ENCODE peak calls at places on chromosome 19, in seven cellular contexts. G is CD4-positive, alpha-beta T cell; W is Peyer's patch; M is tibial nerve; U is stomach; O is AG04450; K is left ventricle myocardium inferior. T is an unnamed sample.

GRCh38 chr19:53511933-53512374 is 26.0 kb upstream of the ZNF331 start:
- DNase-seq in G (peak), O (peak), M (peak), W (peak), K (peak), U (peak), T (no peak)

GRCh38 chr19:42497492-42498226 is 30.6 kb downstream of the CEACAM1 start:
- DNase-seq in M (no peak), W (no peak), O (no peak), U (peak), K (no peak), G (no peak), T (no peak)

GRCh38 chr19:14507704-14508246 is 10.4 kb downstream of the DNAJB1 start:
- DNase-seq in M (no peak), U (no peak), G (no peak), O (no peak), W (no peak), K (no peak), T (no peak)

GRCh38 chr19:13492128-13492527 is 14.2 kb downstream of the CACNA1A start:
- DNase-seq in G (no peak), K (no peak), U (no peak), M (no peak), O (peak), W (no peak), T (no peak)

GRCh38 chr19:34480971-34481821 is at the start of gene WTIP:
- DNase-seq in K (peak), O (peak), U (peak), M (peak), G (no peak), W (no peak), T (no peak)

GRCh38 chr19:45887311-45887710 is 1.4 kb upstream of the IRF2BP1 start:
- DNase-seq in U (no peak), K (no peak), M (no peak), W (no peak), G (no peak), O (no peak), T (no peak)

GRCh38 chr19:18587561-18587960 is 1.0 kb upstream of the REX1BD start:
- DNase-seq in K (no peak), U (no peak), O (no peak), G (no peak), M (no peak), W (no peak), T (no peak)

GRCh38 chr19:56829586-56829985 is 10.9 kb downstream of the PEG3 start:
- DNase-seq in G (no peak), U (no peak), W (no peak), K (no peak), O (no peak), M (no peak), T (no peak)

GRCh38 chr19:35052599-35053190 is 11.2 kb downstream of the HPN start:
- DNase-seq in G (no peak), K (no peak), W (no peak), M (no peak), U (no peak), O (no peak), T (no peak)

GRCh38 chr19:42335971-42336370 is 10.5 kb downstream of the MEGF8 start:
- DNase-seq in M (no peak), O (no peak), U (no peak), W (no peak), G (no peak), K (no peak), T (no peak)

GRCh38 chr19:41928754-41929535 is 696 bp upstream of the ERFL start:
- DNase-seq in K (no peak), O (no peak), U (no peak), M (no peak), G (no peak), W (peak), T (no peak)

GRCh38 chr19:52662631-52663030 is 24.5 kb upstream of the ZNF83 start:
- DNase-seq in U (no peak), K (no peak), O (no peak), W (no peak), G (no peak), M (no peak), T (no peak)

GRCh38 chr19:55116232-55117062 is 990 bp downstream of the PPP1R12C start:
- DNase-seq in K (peak), W (peak), M (no peak), O (no peak), G (no peak), U (peak), T (peak)

GRCh38 chr19:5960005-5961001 is 17.6 kb downstream of the RANBP3 start:
- DNase-seq in O (no peak), W (no peak), G (no peak), K (peak), M (no peak), U (no peak), T (peak)

GRCh38 chr19:13742756-13743155 is 21.6 kb upstream of the MRI1 start:
- DNase-seq in W (no peak), U (no peak), M (no peak), K (no peak), O (no peak), G (no peak), T (no peak)

GRCh38 chr19:5090780-5091575 is 122.1 kb downstream of the KDM4B start:
- DNase-seq in K (peak), W (no peak), G (no peak), O (no peak), M (no peak), U (peak), T (peak)

GRCh38 chr19:55077106-55077505 is 1.4 kb downstream of the EPS8L1 start:
- DNase-seq in G (no peak), O (no peak), U (no peak), K (no peak), W (no peak), M (no peak), T (no peak)

GRCh38 chr19:10543420-10544241 is at the start of gene ATG4D:
- DNase-seq in O (no peak), U (peak), G (peak), K (peak), W (peak), M (peak), T (peak)
- H3K27ac ChIP-seq in O (no peak), U (peak), G (peak), K (peak), W (peak), M (peak), T (peak)

GRCh38 chr19:19823916-19824315 is 2.4 kb upstream of the ZNF506 start:
- DNase-seq in U (no peak), O (no peak), M (no peak), W (no peak), G (no peak), K (no peak), T (no peak)
- H3K27ac ChIP-seq in U (no peak), O (no peak), M (no peak), W (no peak), G (no peak), K (no peak), T (no peak)

GRCh38 chr19:32254128-32254527 is 91.3 kb upstream of the ZNF507 start:
- DNase-seq in W (no peak), G (no peak), K (no peak), M (no peak), U (no peak), O (no peak), T (no peak)

GRCh38 chr19:32257326-32258073 is 87.9 kb upstream of the ZNF507 start:
- DNase-seq in M (no peak), W (no peak), O (no peak), G (no peak), K (no peak), U (no peak), T (no peak)

GRCh38 chr19:32255566-32256295 is 89.7 kb upstream of the ZNF507 start:
- DNase-seq in O (no peak), K (no peak), G (no peak), M (no peak), U (no peak), W (no peak), T (no peak)

GRCh38 chr19:32258167-32258566 is 87.2 kb upstream of the ZNF507 start:
- DNase-seq in U (no peak), O (no peak), G (no peak), K (no peak), M (no peak), W (no peak), T (no peak)

DNA sequence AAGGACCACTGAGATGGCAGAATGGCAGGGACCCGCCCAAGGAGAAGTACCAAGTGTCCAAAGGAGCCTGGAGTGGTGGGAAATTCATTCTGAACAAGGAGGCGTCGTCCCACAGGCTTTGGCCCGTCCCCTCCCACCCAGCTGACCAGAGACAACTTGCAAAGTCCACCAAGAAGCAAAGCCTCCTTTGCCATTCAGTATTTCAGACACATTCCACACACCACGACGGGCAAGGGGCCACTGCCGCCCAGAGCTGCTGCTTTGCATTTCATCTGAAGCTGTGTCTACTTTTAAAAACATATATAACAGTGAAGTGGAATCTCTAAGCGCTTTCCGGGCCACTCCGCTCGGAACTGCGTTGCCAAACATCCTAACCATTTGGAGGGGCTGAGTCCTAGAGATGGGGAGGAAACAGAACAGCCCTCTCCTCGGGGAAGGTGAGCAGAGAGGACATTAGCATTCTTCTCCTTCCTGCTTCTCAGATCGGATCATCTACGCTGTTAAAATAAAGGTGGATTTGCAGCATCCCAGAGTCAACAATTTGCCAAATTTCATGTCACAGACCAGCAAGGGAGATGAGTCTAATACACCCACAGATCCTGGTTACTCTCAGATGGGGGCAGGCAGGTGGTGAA is 89.0 kb upstream of the ZNF507 start:
- DNase-seq in G (no peak), O (no peak), M (no peak), U (no peak), K (no peak), W (no peak), T (no peak)
- H3K27ac ChIP-seq in G (no peak), O (no peak), M (no peak), U (no peak), K (no peak), W (no peak), T (no peak)

DNA sequence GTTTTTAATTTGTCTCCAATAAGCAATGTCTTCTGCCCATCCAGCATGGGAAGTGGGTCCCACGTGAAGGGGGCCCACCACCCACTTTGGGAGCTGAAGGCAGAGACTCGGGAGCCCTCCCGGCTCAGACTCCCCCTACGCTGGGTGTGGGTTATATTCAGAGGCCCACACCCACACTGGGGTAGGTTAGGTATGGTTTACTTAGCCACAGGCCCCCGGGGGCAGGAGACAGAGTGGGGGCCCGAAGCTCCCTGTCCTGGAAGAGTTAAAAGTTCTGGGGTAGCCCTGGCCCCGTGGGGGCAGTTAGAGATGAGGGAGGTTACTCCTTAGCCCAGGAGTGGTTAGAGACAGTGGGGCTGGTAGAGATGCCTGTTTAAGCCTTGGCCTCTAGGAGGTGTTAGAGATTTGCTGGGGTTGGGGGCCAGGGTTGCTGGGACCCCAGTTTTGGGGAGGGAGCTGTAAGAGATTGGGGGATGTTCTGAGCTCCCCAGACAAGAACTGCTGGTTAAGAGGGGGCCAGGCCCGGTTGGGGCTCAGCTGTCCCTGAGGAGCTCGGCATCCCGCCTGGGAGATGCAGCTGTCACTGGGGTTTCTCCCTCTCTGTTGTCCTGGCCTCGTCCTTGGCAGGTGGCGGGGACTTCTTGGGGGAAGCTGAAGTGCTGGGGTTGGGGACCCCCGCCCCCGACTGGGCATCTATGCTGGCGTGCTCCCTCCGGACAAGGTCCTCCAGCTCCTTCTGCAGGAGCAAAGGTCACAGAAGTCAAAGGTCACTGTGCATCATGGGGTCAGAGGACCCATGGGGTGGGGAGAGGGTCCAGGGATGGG is 712 bp upstream of the RINL start:
- DNase-seq in K (no peak), G (no peak), M (no peak), O (no peak), W (no peak), U (no peak), T (no peak)
- H3K27ac ChIP-seq in K (peak), G (peak), M (peak), O (no peak), W (peak), U (peak), T (no peak)

GRCh38 chr19:3565177-3565576 is 7.6 kb upstream of the HMG20B start:
- DNase-seq in O (no peak), K (no peak), G (no peak), M (no peak), U (no peak), W (no peak), T (no peak)
- H3K27ac ChIP-seq in O (no peak), K (no peak), G (no peak), M (no peak), U (no peak), W (no peak), T (no peak)

GRCh38 chr19:1944916-1945561 is 4.1 kb downstream of the CSNK1G2 start:
- DNase-seq in W (no peak), G (no peak), K (no peak), O (no peak), M (no peak), U (no peak), T (no peak)

GRCh38 chr19:1945899-1946298 is 4.9 kb downstream of the CSNK1G2 start:
- DNase-seq in O (no peak), K (no peak), W (no peak), U (peak), M (no peak), G (no peak), T (no peak)

GRCh38 chr19:1942934-1943555 is 2.1 kb downstream of the CSNK1G2 start:
- DNase-seq in U (no peak), O (no peak), W (peak), M (no peak), G (no peak), K (no peak), T (no peak)

GRCh38 chr19:1943661-1944087 is 2.7 kb downstream of the CSNK1G2 start:
- DNase-seq in O (no peak), U (no peak), G (no peak), W (no peak), M (no peak), K (no peak), T (no peak)

GRCh38 chr19:1944088-1944915 is 3.3 kb downstream of the CSNK1G2 start:
- DNase-seq in K (no peak), O (no peak), W (no peak), M (no peak), G (no peak), U (peak), T (no peak)
- H3K27ac ChIP-seq in K (no peak), O (no peak), W (peak), M (peak), G (peak), U (no peak), T (no peak)

DNA sequence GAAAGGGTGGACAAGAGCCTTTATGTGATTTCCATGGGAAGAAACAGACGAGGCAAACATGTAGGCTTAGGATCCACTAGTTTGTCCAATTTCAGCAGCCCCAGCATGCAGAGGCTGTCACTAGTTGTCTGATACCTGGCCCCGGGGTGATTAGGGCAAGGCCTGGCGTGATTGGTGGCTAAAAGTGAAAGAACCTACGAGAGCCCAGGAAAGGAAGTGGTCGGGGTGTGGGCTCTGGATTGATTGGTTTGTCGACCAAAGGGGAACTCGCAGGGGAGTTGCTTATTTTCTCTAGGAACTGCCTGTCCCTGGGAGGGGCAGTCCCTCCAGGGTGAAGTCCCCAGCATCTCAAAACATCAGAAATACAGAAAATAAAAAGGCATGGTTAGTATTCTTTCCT is 64.2 kb upstream of the UQCRFS1 start:
- DNase-seq in G (peak), M (no peak), O (no peak), W (peak), K (no peak), U (no peak), T (no peak)
- H3K27ac ChIP-seq in G (no peak), M (no peak), O (no peak), W (no peak), K (no peak), U (no peak), T (no peak)